ENCODE peak calls at places on chromosomes 5 and 9, in six cellular contexts. D, C, N, Q, V and K are unnamed samples.

GRCh38 chr5:310516-310915 is 11.0 kb upstream of the AHRR start:
- DNase-seq in Q (no peak), D (no peak), C (no peak), N (no peak), V (no peak), K (no peak)

GRCh38 chr9:79989079-79989478 is 417.3 kb downstream of the TLE4 start:
- DNase-seq in C (no peak), V (no peak), Q (no peak), N (no peak), D (no peak), K (no peak)

GRCh38 chr9:111957856-111958631 is 61.4 kb downstream of the UGCG start:
- DNase-seq in D (peak; percentile 93), Q (peak; percentile 56), V (no peak), N (no peak), C (no peak), K (no peak)

GRCh38 chr5:61329729-61330128 is 2.3 kb upstream of the ZSWIM6 start:
- DNase-seq in C (no peak), N (no peak), Q (no peak), V (no peak), D (peak; percentile 83), K (no peak)

GRCh38 chr9:108776920-108777650 is 78.7 kb downstream of the ACTL7B start:
- DNase-seq in C (no peak), D (peak; percentile 81), Q (no peak), N (no peak), V (no peak), K (no peak)

GRCh38 chr9:114280636-114281315 is 42.1 kb upstream of the ORM1 start:
- DNase-seq in Q (no peak), C (no peak), N (no peak), V (peak; percentile 6), D (no peak), K (no peak)

GRCh38 chr5:1521054-1521453 is 2.7 kb downstream of the LPCAT1 start:
- DNase-seq in Q (peak; percentile 34), C (no peak), V (no peak), D (no peak), N (no peak), K (no peak)

GRCh38 chr5:43227655-43228054 is 35.6 kb downstream of the NIM1K start:
- DNase-seq in N (no peak), V (no peak), D (peak; percentile 59), Q (no peak), C (no peak), K (no peak)

GRCh38 chr5:7897014-7897600 is 28.2 kb downstream of the MTRR start:
- DNase-seq in Q (no peak), N (no peak), C (no peak), D (peak; percentile 46), V (no peak), K (no peak)

GRCh38 chr5:8842906-8843590 is 702.8 kb downstream of the SEMA5A start:
- DNase-seq in Q (no peak), N (no peak), D (peak; percentile 91), C (no peak), V (no peak), K (no peak)

GRCh38 chr5:8012131-8012977 is 143.4 kb downstream of the MTRR start:
- DNase-seq in N (no peak), V (no peak), D (no peak), C (no peak), Q (no peak), K (no peak)

GRCh38 chr9:69535911-69536310 is 136.3 kb downstream of the APBA1 start:
- DNase-seq in C (no peak), V (no peak), N (no peak), D (no peak), Q (no peak), K (no peak)

GRCh38 chr9:106846847-106847246 is 16.1 kb upstream of the ZNF462 start:
- DNase-seq in N (no peak), V (no peak), C (no peak), D (no peak), Q (no peak), K (no peak)

GRCh38 chr5:27947088-27947487 is 908.7 kb upstream of the CDH9 start:
- DNase-seq in D (no peak), C (peak; percentile 3), N (no peak), V (no peak), Q (no peak), K (no peak)

GRCh38 chr5:107617052-107617451 is 53.7 kb downstream of the EFNA5 start:
- DNase-seq in C (no peak), Q (no peak), D (peak; percentile 16), N (no peak), V (no peak), K (no peak)

GRCh38 chr5:176643491-176644219 is 3.6 kb upstream of the TSPAN17 start:
- DNase-seq in V (no peak), N (no peak), D (no peak), C (no peak), Q (no peak), K (no peak)

GRCh38 chr5:10218658-10219057 is 31.0 kb downstream of the ATPSCKMT start:
- DNase-seq in N (no peak), Q (no peak), C (no peak), V (no peak), D (no peak), K (no peak)

GRCh38 chr5:123814796-123815479 is 303.0 kb downstream of the CSNK1G3 start:
- DNase-seq in Q (no peak), V (no peak), N (no peak), D (peak; percentile 29), C (no peak), K (no peak)

GRCh38 chr5:116498478-116498877 is 76.1 kb downstream of the SEMA6A start:
- DNase-seq in Q (no peak), V (peak; percentile 11), D (no peak), C (no peak), N (no peak), K (no peak)

GRCh38 chr9:131960805-131961495 is 118.7 kb downstream of the MED27 start:
- DNase-seq in D (no peak), Q (no peak), V (no peak), N (no peak), C (no peak), K (no peak)

DNA sequence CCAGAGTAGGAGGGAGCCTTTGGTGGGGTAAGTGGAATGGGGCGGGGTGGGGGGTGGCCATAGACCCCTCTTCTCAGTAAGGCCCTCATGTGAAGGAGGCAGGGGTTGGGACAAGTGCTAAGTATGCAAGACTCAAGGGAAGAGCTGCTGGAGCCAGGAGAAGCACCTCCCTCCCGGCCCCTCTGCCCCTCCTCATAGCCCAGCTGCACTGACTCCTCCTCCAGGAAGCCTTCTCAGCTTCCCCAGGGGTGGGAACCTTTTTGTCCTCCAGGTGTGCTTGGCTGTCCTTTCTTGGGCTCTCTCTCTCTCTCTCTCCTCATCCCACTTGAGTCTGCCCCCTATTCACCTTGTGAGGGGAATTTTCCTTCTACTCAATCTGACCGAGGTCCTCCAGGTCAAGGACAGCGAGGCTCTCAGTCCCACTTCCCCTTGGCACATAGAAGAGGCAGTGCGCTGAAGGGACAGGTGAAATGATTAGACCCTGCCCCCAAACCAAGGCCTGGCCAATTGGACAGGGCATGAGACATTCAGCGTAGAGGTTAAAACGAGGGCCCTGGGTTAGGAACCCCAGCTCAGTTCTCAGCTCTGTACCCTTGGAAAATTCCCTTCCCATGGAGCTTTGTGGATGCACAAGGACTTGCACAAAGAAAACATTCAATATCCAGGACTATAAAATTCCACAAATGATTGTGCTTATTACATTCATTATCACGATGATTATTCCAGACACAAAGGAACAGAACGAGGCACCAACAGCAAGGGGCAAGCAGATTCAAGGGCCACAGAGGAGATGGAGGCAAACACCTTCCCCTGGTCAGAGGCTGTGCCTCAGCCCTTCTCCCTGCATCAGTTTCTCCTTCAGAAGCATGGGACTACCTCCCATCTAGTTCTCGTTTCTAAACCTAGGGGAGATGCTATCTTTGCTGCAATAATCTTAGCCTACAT is 45.6 kb upstream of the IL17B start:
- DNase-seq in C (no peak), D (no peak), N (no peak), Q (no peak), V (no peak), K (no peak)
- H3K4me1 ChIP-seq in C (peaks cover 33% of the 10 kb centered on the region), D (peaks cover 48% of the 10 kb centered on the region), N (peaks cover 13% of the 10 kb centered on the region), Q (peaks cover 4% of the 10 kb centered on the region), V (peaks cover 33% of the 10 kb centered on the region), K (peaks cover 10% of the 10 kb centered on the region)

DNA sequence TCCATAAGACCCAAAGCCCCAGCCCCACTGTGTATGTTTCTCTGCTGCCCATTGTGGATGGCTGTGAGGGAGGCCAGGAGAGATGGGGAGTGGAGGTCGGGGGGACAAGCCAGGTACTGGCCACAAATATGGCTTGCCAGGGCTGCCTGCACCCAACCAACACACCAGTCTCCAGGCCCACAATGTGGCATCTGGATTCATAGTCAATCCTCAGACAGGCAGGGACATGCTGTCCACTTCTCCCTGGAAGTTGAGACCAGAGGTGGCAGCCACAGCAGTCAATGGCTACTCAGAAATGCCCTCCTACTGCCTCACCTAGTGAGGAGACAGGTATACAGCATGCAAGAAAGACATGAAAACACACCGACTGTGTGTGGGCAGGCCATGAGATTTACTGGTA is 61.2 kb upstream of the SLC25A51 start:
- DNase-seq in N (no peak), V (no peak), D (no peak), C (no peak), Q (no peak), K (no peak)
- H3K36me3 ChIP-seq in N (no peaks in the 10 kb centered on the region), V (no peaks in the 10 kb centered on the region), D (no peaks in the 10 kb centered on the region), C (no peaks in the 10 kb centered on the region), Q (no peaks in the 10 kb centered on the region), K (no peaks in the 10 kb centered on the region)

DNA sequence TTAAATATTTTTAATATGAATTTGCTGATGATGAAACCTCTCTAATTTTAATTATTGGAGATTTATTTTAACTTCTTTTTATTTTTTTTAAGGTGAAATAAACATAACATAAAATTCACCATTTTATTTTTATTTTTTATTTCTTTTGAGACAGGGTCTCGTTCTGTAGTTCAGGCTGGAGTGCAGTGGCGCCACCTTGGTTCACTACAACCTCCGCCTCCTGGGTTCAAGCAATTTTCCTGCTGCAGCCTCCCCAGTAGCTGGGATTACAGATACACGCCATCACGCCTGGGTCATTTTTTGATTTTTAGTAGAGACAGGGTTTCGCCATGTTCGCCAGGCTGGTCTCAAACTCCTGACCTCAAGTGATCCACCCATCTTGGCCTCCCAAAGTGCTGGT is 402.9 kb downstream of the PRR16 start:
- DNase-seq in N (no peak), Q (no peak), C (no peak), V (no peak), D (no peak), K (no peak)
- H3K4me1 ChIP-seq in N (no peaks in the 10 kb centered on the region), Q (no peaks in the 10 kb centered on the region), C (no peaks in the 10 kb centered on the region), V (no peaks in the 10 kb centered on the region), D (no peaks in the 10 kb centered on the region), K (no peaks in the 10 kb centered on the region)

GRCh38 chr9:35103660-35104191 is 795 bp upstream of the STOML2 start:
- DNase-seq in N (no peak), C (no peak), Q (no peak), V (no peak), D (no peak), K (no peak)
- H3K36me3 ChIP-seq in N (peaks cover 9% of the 10 kb centered on the region), C (peaks cover 74% of the 10 kb centered on the region), Q (peaks cover 11% of the 10 kb centered on the region), V (no peaks in the 10 kb centered on the region), D (peaks cover 81% of the 10 kb centered on the region), K (peaks cover 2% of the 10 kb centered on the region)